ENCODE peak calls at places on chromosomes 4 and X, in six cellular contexts. One of them, this sample, is unnamed.

GRCh38 chr4:96354036-96354712 is 514.3 kb downstream of the PDHA2 start:
- DNase-seq in AG04450: no peak
- DNase-seq in MM.1S: peak; percentile 16
- DNase-seq in spleen: no peak
- DNase-seq in cardiac muscle cell: peak; percentile 13
- DNase-seq in upper lobe of right lung: no peak
- DNase-seq in this sample: no peak

GRCh38 chrX:3713937-3714434 is 537 bp upstream of the PRKX start:
- DNase-seq in AG04450: no peak
- DNase-seq in MM.1S: no peak
- DNase-seq in spleen: no peak
- DNase-seq in cardiac muscle cell: no peak
- DNase-seq in upper lobe of right lung: no peak
- DNase-seq in this sample: no peak

GRCh38 chrX:130170752-130171445 is 863 bp upstream of the RAB33A start:
- DNase-seq in AG04450: no peak
- DNase-seq in MM.1S: no peak
- DNase-seq in spleen: peak; percentile 88
- DNase-seq in cardiac muscle cell: peak; percentile 49
- DNase-seq in upper lobe of right lung: peak; percentile 61
- DNase-seq in this sample: no peak

GRCh38 chrX:154321624-154322023 is 26.0 kb downstream of the TKTL1 start:
- DNase-seq in AG04450: no peak
- DNase-seq in MM.1S: peak; percentile 47
- DNase-seq in spleen: peak; percentile 62
- DNase-seq in cardiac muscle cell: no peak
- DNase-seq in upper lobe of right lung: no peak
- DNase-seq in this sample: no peak

GRCh38 chrX:24838624-24839023 is 144.9 kb downstream of the POLA1 start:
- DNase-seq in AG04450: no peak
- DNase-seq in MM.1S: peak; percentile 19
- DNase-seq in spleen: no peak
- DNase-seq in cardiac muscle cell: peak; percentile 54
- DNase-seq in upper lobe of right lung: no peak
- DNase-seq in this sample: no peak

GRCh38 chr4:72641611-72642010 is 72.6 kb upstream of the ADAMTS3 start:
- DNase-seq in AG04450: no peak
- DNase-seq in MM.1S: no peak
- DNase-seq in spleen: no peak
- DNase-seq in cardiac muscle cell: no peak
- DNase-seq in upper lobe of right lung: no peak
- DNase-seq in this sample: no peak

GRCh38 chrX:11446331-11446730 is 153.1 kb downstream of the AMELX start:
- DNase-seq in AG04450: no peak
- DNase-seq in MM.1S: no peak
- DNase-seq in spleen: no peak
- DNase-seq in cardiac muscle cell: no peak
- DNase-seq in upper lobe of right lung: no peak
- DNase-seq in this sample: no peak

GRCh38 chrX:15299945-15300851 is 15.2 kb downstream of the ASB11 start:
- DNase-seq in AG04450: no peak
- DNase-seq in MM.1S: no peak
- DNase-seq in spleen: no peak
- DNase-seq in cardiac muscle cell: no peak
- DNase-seq in upper lobe of right lung: no peak
- DNase-seq in this sample: no peak

GRCh38 chr4:116539744-116540143 is 545.6 kb downstream of the TRAM1L1 start:
- DNase-seq in AG04450: no peak
- DNase-seq in MM.1S: no peak
- DNase-seq in spleen: no peak
- DNase-seq in cardiac muscle cell: no peak
- DNase-seq in upper lobe of right lung: no peak
- DNase-seq in this sample: no peak

GRCh38 chr4:188941524-188942109 is 802.4 kb downstream of the TRIML1 start:
- DNase-seq in AG04450: peak; percentile 96
- DNase-seq in MM.1S: no peak
- DNase-seq in spleen: no peak
- DNase-seq in cardiac muscle cell: no peak
- DNase-seq in upper lobe of right lung: no peak
- DNase-seq in this sample: no peak

GRCh38 chr4:180827193-180827592 is 1416.0 kb upstream of the TENM3 start:
- DNase-seq in AG04450: no peak
- DNase-seq in MM.1S: no peak
- DNase-seq in spleen: no peak
- DNase-seq in cardiac muscle cell: peak; percentile 9
- DNase-seq in upper lobe of right lung: no peak
- DNase-seq in this sample: no peak

GRCh38 chrX:153647461-153648357 is 706 bp downstream of the DUSP9 start:
- DNase-seq in AG04450: no peak
- DNase-seq in MM.1S: no peak
- DNase-seq in spleen: peak; percentile 70
- DNase-seq in cardiac muscle cell: no peak
- DNase-seq in upper lobe of right lung: no peak
- DNase-seq in this sample: no peak

GRCh38 chrX:136742721-136743379 is 37.9 kb downstream of the ARHGEF6 start:
- DNase-seq in AG04450: no peak
- DNase-seq in MM.1S: no peak
- DNase-seq in spleen: no peak
- DNase-seq in cardiac muscle cell: no peak
- DNase-seq in upper lobe of right lung: no peak
- DNase-seq in this sample: no peak

GRCh38 chr4:152454398-152455011 is 81.4 kb downstream of the FBXW7 start:
- DNase-seq in AG04450: no peak
- DNase-seq in MM.1S: peak; percentile 16
- DNase-seq in spleen: no peak
- DNase-seq in cardiac muscle cell: no peak
- DNase-seq in upper lobe of right lung: no peak
- DNase-seq in this sample: no peak

GRCh38 chr4:78171482-78171881 is 114.4 kb downstream of the FRAS1 start:
- DNase-seq in AG04450: no peak
- DNase-seq in MM.1S: no peak
- DNase-seq in spleen: no peak
- DNase-seq in cardiac muscle cell: peak; percentile 1
- DNase-seq in upper lobe of right lung: no peak
- DNase-seq in this sample: no peak

GRCh38 chr4:53055274-53055673 is 193.2 kb downstream of the RASL11B start:
- DNase-seq in AG04450: peak; percentile 59
- DNase-seq in MM.1S: no peak
- DNase-seq in spleen: no peak
- DNase-seq in cardiac muscle cell: no peak
- DNase-seq in upper lobe of right lung: no peak
- DNase-seq in this sample: no peak

GRCh38 chr4:7394681-7395451 is 39.9 kb downstream of the PSAPL1 start:
- DNase-seq in AG04450: no peak
- DNase-seq in MM.1S: no peak
- DNase-seq in spleen: peak; percentile 67
- DNase-seq in cardiac muscle cell: no peak
- DNase-seq in upper lobe of right lung: peak; percentile 46
- DNase-seq in this sample: peak; percentile 79

GRCh38 chrX:128616933-128617332 is 564.7 kb upstream of the ACTRT1 start:
- DNase-seq in AG04450: no peak
- DNase-seq in MM.1S: no peak
- DNase-seq in spleen: no peak
- DNase-seq in cardiac muscle cell: no peak
- DNase-seq in upper lobe of right lung: no peak
- DNase-seq in this sample: no peak

GRCh38 chrX:9515464-9515863 is 50.6 kb downstream of the TBL1X start:
- DNase-seq in AG04450: no peak
- DNase-seq in MM.1S: no peak
- DNase-seq in spleen: no peak
- DNase-seq in cardiac muscle cell: no peak
- DNase-seq in upper lobe of right lung: no peak
- DNase-seq in this sample: no peak

GRCh38 chr4:73859614-73860088 is 6.6 kb downstream of the PF4V1 start:
- DNase-seq in AG04450: peak; percentile 74
- DNase-seq in MM.1S: no peak
- DNase-seq in spleen: no peak
- DNase-seq in cardiac muscle cell: no peak
- DNase-seq in upper lobe of right lung: no peak
- DNase-seq in this sample: no peak

GRCh38 chrX:139949703-139950102 is 15.6 kb downstream of the CXorf66 start:
- DNase-seq in AG04450: no peak
- DNase-seq in MM.1S: no peak
- DNase-seq in spleen: no peak
- DNase-seq in cardiac muscle cell: no peak
- DNase-seq in upper lobe of right lung: no peak
- DNase-seq in this sample: no peak

GRCh38 chrX:129650821-129651510 is 3.8 kb downstream of the APLN start:
- DNase-seq in AG04450: no peak
- DNase-seq in MM.1S: no peak
- DNase-seq in spleen: no peak
- DNase-seq in cardiac muscle cell: no peak
- DNase-seq in upper lobe of right lung: no peak
- DNase-seq in this sample: peak; percentile 94

GRCh38 chrX:47662144-47662657 is 3.2 kb upstream of the UXT start:
- DNase-seq in AG04450: peak; percentile 58
- DNase-seq in MM.1S: no peak
- DNase-seq in spleen: no peak
- DNase-seq in cardiac muscle cell: no peak
- DNase-seq in upper lobe of right lung: no peak
- DNase-seq in this sample: peak; percentile 49

GRCh38 chr4:184937030-184937710 is 81.1 kb upstream of the HELT start:
- DNase-seq in AG04450: no peak
- DNase-seq in MM.1S: no peak
- DNase-seq in spleen: no peak
- DNase-seq in cardiac muscle cell: no peak
- DNase-seq in upper lobe of right lung: no peak
- DNase-seq in this sample: peak; percentile 16

GRCh38 chr4:57131849-57132745 is 21.9 kb upstream of the IGFBP7 start:
- DNase-seq in AG04450: no peak
- DNase-seq in MM.1S: no peak
- DNase-seq in spleen: no peak
- DNase-seq in cardiac muscle cell: peak; percentile 11
- DNase-seq in upper lobe of right lung: no peak
- DNase-seq in this sample: no peak

GRCh38 chrX:136708348-136708747 is 60.4 kb downstream of the CD40LG start:
- DNase-seq in AG04450: no peak
- DNase-seq in MM.1S: peak; percentile 47
- DNase-seq in spleen: no peak
- DNase-seq in cardiac muscle cell: peak; percentile 5
- DNase-seq in upper lobe of right lung: no peak
- DNase-seq in this sample: no peak

DNA sequence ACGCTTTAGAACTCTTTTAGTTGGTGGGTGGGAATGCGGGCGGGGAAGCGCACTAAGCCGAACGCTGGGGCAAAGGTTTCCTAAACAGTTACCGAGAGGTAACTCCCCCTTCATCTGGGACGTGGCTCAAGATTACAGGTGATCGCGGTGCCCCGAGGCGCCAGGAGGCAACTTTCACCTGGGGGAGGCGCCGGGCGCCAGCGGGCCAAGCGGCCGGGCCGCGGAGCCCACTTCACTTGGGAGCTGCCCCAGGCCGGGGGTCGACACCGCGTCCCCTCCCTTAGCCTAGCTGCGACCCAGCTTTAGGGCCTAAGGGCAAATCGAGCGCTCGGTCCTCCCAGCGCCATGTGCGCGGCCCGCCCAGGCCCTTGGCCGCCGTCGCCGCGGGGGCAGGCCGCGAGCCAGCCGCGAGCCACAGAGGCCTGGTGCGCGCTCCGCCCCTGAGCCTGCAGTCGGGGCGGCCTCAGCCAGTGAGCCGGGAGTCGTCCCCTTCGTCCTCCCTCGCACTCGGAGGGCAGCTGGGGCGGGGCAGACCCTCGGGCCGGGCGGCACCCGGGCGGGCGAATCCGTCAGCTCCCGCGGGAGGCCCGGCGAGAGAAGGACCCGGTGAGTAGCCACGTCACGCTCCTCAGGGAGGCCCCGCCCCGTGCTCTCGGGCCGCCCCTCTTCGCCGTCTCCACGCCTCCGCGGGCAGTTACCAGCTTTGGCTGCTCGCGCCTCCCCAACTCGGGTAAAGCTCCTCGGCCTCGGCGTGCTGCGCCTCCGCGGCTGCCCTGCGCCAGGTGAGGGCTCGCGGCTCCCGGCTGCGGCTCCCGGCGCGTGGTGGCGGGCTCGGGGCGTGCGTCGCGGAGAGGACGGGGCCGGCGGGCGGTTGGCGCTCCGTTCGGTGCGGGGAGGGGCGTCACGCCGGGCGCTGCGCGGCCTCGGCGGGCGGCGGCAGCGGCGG is at the start of gene LARP1B:
- DNase-seq in AG04450: peak; percentile 90
- DNase-seq in MM.1S: peak; percentile 96
- DNase-seq in spleen: peak; percentile 99
- DNase-seq in cardiac muscle cell: peak; percentile 97
- DNase-seq in upper lobe of right lung: peak; percentile 99
- DNase-seq in this sample: no peak
- H3K4me3 ChIP-seq in AG04450: peak within 1 kb of the TSS; percentile 84
- H3K4me3 ChIP-seq in MM.1S: peak within 1 kb of the TSS; percentile 64
- H3K4me3 ChIP-seq in spleen: peak within 1 kb of the TSS; percentile 70
- H3K4me3 ChIP-seq in cardiac muscle cell: peak within 1 kb of the TSS; percentile 75
- H3K4me3 ChIP-seq in upper lobe of right lung: peak within 1 kb of the TSS; percentile 72
- H3K4me3 ChIP-seq in this sample: peak within 1 kb of the TSS; percentile 90

DNA sequence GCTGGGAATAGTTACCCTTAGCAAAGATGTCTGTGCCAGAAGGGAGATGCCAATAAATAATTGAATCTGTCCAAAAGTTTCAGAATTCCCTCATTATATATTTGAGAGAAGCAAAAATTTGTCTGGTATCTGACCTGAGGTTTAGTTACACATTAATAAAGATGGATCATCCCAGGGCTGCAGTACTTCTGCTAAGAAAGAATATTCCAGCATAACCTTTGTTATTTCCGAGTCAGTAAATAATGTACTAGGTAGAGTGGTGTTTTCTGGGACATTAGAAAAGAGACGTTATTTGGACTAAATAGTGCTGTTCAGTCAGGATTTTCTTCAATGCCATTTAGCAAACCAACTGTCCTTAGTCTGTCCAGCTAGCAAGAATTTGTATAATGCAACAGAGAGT is 26.5 kb downstream of the ADD1 start:
- DNase-seq in AG04450: no peak
- DNase-seq in MM.1S: no peak
- DNase-seq in spleen: no peak
- DNase-seq in cardiac muscle cell: no peak
- DNase-seq in upper lobe of right lung: no peak
- DNase-seq in this sample: no peak
- H3K27ac ChIP-seq in AG04450: no peak overlapping the region
- H3K27ac ChIP-seq in MM.1S: no peak overlapping the region
- H3K27ac ChIP-seq in spleen: no peak overlapping the region
- H3K27ac ChIP-seq in cardiac muscle cell: no peak overlapping the region
- H3K27ac ChIP-seq in upper lobe of right lung: peak overlapping the region; percentile 9
- H3K27ac ChIP-seq in this sample: no peak overlapping the region

DNA sequence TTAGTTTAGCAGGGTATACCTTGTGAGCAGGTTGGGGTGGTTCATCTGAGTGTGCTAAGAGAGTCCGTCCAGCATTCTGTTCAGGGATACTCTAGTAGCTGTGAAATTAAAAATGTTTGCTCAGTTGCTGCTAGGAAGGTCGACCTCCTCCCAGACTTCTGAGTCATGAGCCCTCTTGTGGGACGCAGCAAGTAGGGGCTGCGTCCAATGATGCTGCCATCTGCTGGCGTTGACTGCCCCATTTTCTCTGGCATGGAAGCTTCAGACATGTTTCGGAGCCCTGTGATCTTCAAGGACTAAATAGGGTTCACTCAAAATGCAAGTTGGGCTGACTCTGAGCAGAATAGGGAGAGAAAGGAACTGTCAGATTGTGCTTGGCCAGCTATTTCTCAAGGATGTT is 201.0 kb upstream of the ARSJ start:
- DNase-seq in AG04450: peak; percentile 75
- DNase-seq in MM.1S: no peak
- DNase-seq in spleen: no peak
- DNase-seq in cardiac muscle cell: peak; percentile 27
- DNase-seq in upper lobe of right lung: no peak
- DNase-seq in this sample: no peak
- TF ChIP-seq CTCF in AG04450: peak; percentile 84
- TF ChIP-seq CTCF in MM.1S: peak; percentile 21
- TF ChIP-seq CTCF in spleen: no peak
- TF ChIP-seq CTCF in cardiac muscle cell: peak; percentile 69
- TF ChIP-seq CTCF in upper lobe of right lung: peak; percentile 29
- TF ChIP-seq CTCF in this sample: no peak

GRCh38 chr4:84502955-84503373 is 3.9 kb upstream of the NKX6-1 start:
- DNase-seq in AG04450: no peak
- DNase-seq in MM.1S: no peak
- DNase-seq in spleen: no peak
- DNase-seq in cardiac muscle cell: no peak
- DNase-seq in upper lobe of right lung: no peak
- DNase-seq in this sample: no peak
- H3K4me3 ChIP-seq in AG04450: no peak overlapping the region
- H3K4me3 ChIP-seq in MM.1S: no peak overlapping the region
- H3K4me3 ChIP-seq in spleen: no peak overlapping the region
- H3K4me3 ChIP-seq in cardiac muscle cell: no peak overlapping the region
- H3K4me3 ChIP-seq in upper lobe of right lung: no peak overlapping the region
- H3K4me3 ChIP-seq in this sample: no peak overlapping the region